ENCODE peak calls at places on chromosomes 3 and 15, in five cellular contexts. J, I, H, X and A are unnamed samples.

GRCh38 chr3:153079386-153079785 is 82.6 kb upstream of the RAP2B start:
- DNase-seq in I (no peak), J (no peak), X (no peak), H (no peak), A (no peak)

GRCh38 chr3:112395166-112395894 is 62.4 kb downstream of the CD200 start:
- DNase-seq in J (no peak), X (no peak), I (no peak), H (no peak), A (no peak)

GRCh38 chr3:107476462-107476861 is 46.3 kb upstream of the BBX start:
- DNase-seq in I (no peak), H (no peak), J (no peak), X (no peak), A (no peak)

GRCh38 chr3:42097166-42097946 is 6.2 kb downstream of the TRAK1 start:
- DNase-seq in I (peak), X (no peak), J (no peak), H (no peak), A (no peak)

GRCh38 chr15:98609144-98609852 is 39.0 kb upstream of the IGF1R start:
- DNase-seq in H (peak), J (no peak), X (no peak), I (peak), A (no peak)

GRCh38 chr15:58731756-58732535 is 17.6 kb downstream of the ADAM10 start:
- DNase-seq in X (no peak), I (no peak), J (no peak), H (no peak), A (no peak)

GRCh38 chr3:165854696-165855095 is 17.5 kb upstream of the BCHE start:
- DNase-seq in I (no peak), X (no peak), H (peak), J (no peak), A (peak)

GRCh38 chr15:101499863-101500713 is 10.6 kb upstream of the PCSK6 start:
- DNase-seq in H (no peak), J (peak), I (no peak), X (peak), A (peak)

GRCh38 chr15:74402873-74403589 is 30.7 kb downstream of the SEMA7A start:
- DNase-seq in H (no peak), J (peak), I (no peak), X (peak), A (no peak)

GRCh38 chr3:117150628-117151027 is 441.0 kb downstream of the TUSC7 start:
- DNase-seq in H (no peak), J (no peak), X (no peak), I (no peak), A (no peak)

GRCh38 chr3:324423-324822 is 127.9 kb downstream of the CHL1 start:
- DNase-seq in X (no peak), I (no peak), H (no peak), J (no peak), A (no peak)

GRCh38 chr3:8712871-8713360 is 20.7 kb upstream of the CAV3 start:
- DNase-seq in I (no peak), X (no peak), J (no peak), H (no peak), A (no peak)

GRCh38 chr3:69925506-69925905 is 74.0 kb upstream of the SAMMSON start:
- DNase-seq in J (no peak), I (no peak), H (no peak), X (no peak), A (no peak)

GRCh38 chr3:106010829-106011228 is 142.0 kb upstream of the CBLB start:
- DNase-seq in H (no peak), I (no peak), X (no peak), J (no peak), A (no peak)

GRCh38 chr15:70906842-70907241 is 14.2 kb downstream of the LRRC49 start:
- DNase-seq in X (no peak), J (no peak), H (no peak), I (no peak), A (no peak)

GRCh38 chr3:127097009-127097350 is 96.0 kb upstream of the PRR23E start:
- DNase-seq in I (no peak), J (no peak), X (no peak), H (no peak), A (no peak)

GRCh38 chr3:169110633-169111032 is 552.9 kb downstream of the MECOM start:
- DNase-seq in J (no peak), H (no peak), X (no peak), I (no peak), A (no peak)